ENCODE peak calls at places on chromosomes 16 and 17, in six cellular contexts. Z is A673, Y is astrocyte, A is esophagus squamous epithelium, P is right lobe of liver, B is PC-3. U is an unnamed sample. For H3K36me3 and H3K4me1, the result is how much of the 10 kb centered on the place peaks cover.

GRCh38 chr17:78719630-78720298 is 62.3 kb downstream of the CYTH1 start:
- DNase-seq in Z (no peak), Y (no peak), A (no peak), P (no peak), B (no peak), U (no peak)

GRCh38 chr16:69417537-69418199 is 6.8 kb upstream of the CYB5B start:
- DNase-seq in Z (no peak), Y (no peak), A (no peak), P (no peak), B (peak), U (no peak)

GRCh38 chr17:42247734-42248133 is 28.5 kb downstream of the STAT5B start:
- DNase-seq in Z (no peak), Y (peak), A (no peak), P (no peak), B (no peak), U (peak)

GRCh38 chr17:16939606-16940115 is 32.3 kb downstream of the TNFRSF13B start:
- DNase-seq in Z (no peak), Y (no peak), A (no peak), P (no peak), B (no peak), U (no peak)

GRCh38 chr17:2398655-2399571 is 1.9 kb downstream of the MNT start:
- DNase-seq in Z (peak), Y (peak), A (no peak), P (peak), B (peak), U (peak)

GRCh38 chr16:65657051-65657450 is 535.2 kb upstream of the CDH11 start:
- DNase-seq in Z (peak), Y (no peak), A (no peak), P (no peak), B (no peak), U (peak)

GRCh38 chr16:81797443-81797842 is 18.4 kb downstream of the PLCG2 start:
- DNase-seq in Z (no peak), Y (no peak), A (no peak), P (no peak), B (no peak), U (no peak)

GRCh38 chr17:39808409-39808997 is 55.6 kb downstream of the IKZF3 start:
- DNase-seq in Z (no peak), Y (no peak), A (no peak), P (no peak), B (peak), U (no peak)

GRCh38 chr17:8345951-8346665 is 6.5 kb downstream of the ODF4 start:
- DNase-seq in Z (no peak), Y (no peak), A (no peak), P (no peak), B (no peak), U (no peak)

GRCh38 chr17:72393553-72393952 is 272.7 kb downstream of the SOX9 start:
- DNase-seq in Z (no peak), Y (peak), A (no peak), P (no peak), B (peak), U (no peak)

GRCh38 chr17:17300624-17301568 is 2.3 kb upstream of the NT5M start:
- DNase-seq in Z (peak), Y (peak), A (no peak), P (no peak), B (no peak), U (no peak)

GRCh38 chr16:2250652-2251280 is 621 bp downstream of the ECI1 start:
- DNase-seq in Z (peak), Y (no peak), A (no peak), P (no peak), B (no peak), U (no peak)

GRCh38 chr16:89581045-89581695 is 5.6 kb downstream of the CPNE7 start:
- DNase-seq in Z (no peak), Y (peak), A (no peak), P (no peak), B (peak), U (no peak)

GRCh38 chr16:28210264-28210663 is 1.5 kb downstream of the XPO6 start:
- DNase-seq in Z (no peak), Y (no peak), A (no peak), P (no peak), B (no peak), U (no peak)

GRCh38 chr17:62821213-62822079 is 13.3 kb upstream of the MARCHF10 start:
- DNase-seq in Z (no peak), Y (peak), A (no peak), P (no peak), B (no peak), U (no peak)

GRCh38 chr16:70476272-70477020 is 22.1 kb downstream of the FCSK start:
- DNase-seq in Z (peak), Y (peak), A (no peak), P (no peak), B (peak), U (peak)

GRCh38 chr17:38815576-38816193 is 9.4 kb downstream of the CWC25 start:
- DNase-seq in Z (no peak), Y (peak), A (no peak), P (no peak), B (peak), U (no peak)

GRCh38 chr16:28879841-28880588 is 1.7 kb downstream of the ATP2A1 start:
- DNase-seq in Z (peak), Y (peak), A (peak), P (peak), B (peak), U (peak)

GRCh38 chr16:685967-686366 is 1.8 kb upstream of the JMJD8 start:
- DNase-seq in Z (no peak), Y (no peak), A (no peak), P (peak), B (peak), U (peak)

GRCh38 chr17:81223758-81224122 is 975 bp upstream of the CEP131 start:
- DNase-seq in Z (no peak), Y (no peak), A (no peak), P (no peak), B (peak), U (no peak)

GRCh38 chr17:42886283-42887176 is 14.1 kb upstream of the G6PC1 start:
- DNase-seq in Z (no peak), Y (no peak), A (no peak), P (peak), B (no peak), U (no peak)

GRCh38 chr17:10327640-10328039 is 45.2 kb downstream of the MYH13 start:
- DNase-seq in Z (peak), Y (peak), A (no peak), P (peak), B (peak), U (peak)

GRCh38 chr16:89343501-89344291 is 126.2 kb downstream of the ZNF778 start:
- DNase-seq in Z (no peak), Y (peak), A (no peak), P (no peak), B (peak), U (no peak)

GRCh38 chr16:57194512-57194911 is 8.4 kb downstream of the RSPRY1 start:
- DNase-seq in Z (peak), Y (peak), A (no peak), P (no peak), B (peak), U (no peak)

GRCh38 chr17:40558300-40558584 is 7.0 kb downstream of the CCR7 start:
- DNase-seq in Z (no peak), Y (no peak), A (no peak), P (no peak), B (no peak), U (no peak)

GRCh38 chr16:72876221-72876620 is 171.7 kb downstream of the ZFHX3 start:
- DNase-seq in Z (no peak), Y (peak), A (no peak), P (no peak), B (no peak), U (no peak)

GRCh38 chr17:19670906-19671305 is 22.4 kb downstream of the ALDH3A2 start:
- DNase-seq in Z (no peak), Y (no peak), A (no peak), P (no peak), B (no peak), U (no peak)

GRCh38 chr17:80414508-80414802 is 512 bp upstream of the ENDOV start:
- DNase-seq in Z (no peak), Y (no peak), A (no peak), P (no peak), B (peak), U (no peak)

GRCh38 chr16:8890549-8890921 is 8.4 kb downstream of the LITAFD start:
- DNase-seq in Z (no peak), Y (no peak), A (no peak), P (no peak), B (no peak), U (no peak)

GRCh38 chr16:81449241-81449640 is 4.6 kb downstream of the CMIP start:
- DNase-seq in Z (no peak), Y (no peak), A (no peak), P (no peak), B (no peak), U (no peak)

GRCh38 chr17:18248300-18248731 is 10.2 kb downstream of the FLII start:
- DNase-seq in Z (peak), Y (peak), A (no peak), P (no peak), B (peak), U (peak)

GRCh38 chr17:28528329-28529011 is 22.3 kb downstream of the FOXN1 start:
- DNase-seq in Z (no peak), Y (no peak), A (no peak), P (no peak), B (peak), U (no peak)

GRCh38 chr17:9513266-9513665 is 62.4 kb downstream of the STX8 start:
- DNase-seq in Z (no peak), Y (no peak), A (no peak), P (no peak), B (no peak), U (no peak)

GRCh38 chr17:10151667-10152496 is 46.5 kb downstream of the GAS7 start:
- DNase-seq in Z (no peak), Y (peak), A (no peak), P (peak), B (no peak), U (no peak)

GRCh38 chr17:60941028-60941427 is 263.4 kb downstream of the BCAS3 start:
- DNase-seq in Z (no peak), Y (peak), A (no peak), P (peak), B (no peak), U (no peak)

GRCh38 chr17:79187186-79187585 is 112.6 kb downstream of the ENGASE start:
- DNase-seq in Z (no peak), Y (no peak), A (no peak), P (no peak), B (no peak), U (no peak)

GRCh38 chr16:30077656-30078055 is 1.9 kb downstream of the PPP4C start:
- DNase-seq in Z (no peak), Y (no peak), A (no peak), P (no peak), B (no peak), U (no peak)

GRCh38 chr17:56795510-56795909 is 38.2 kb downstream of the C17orf67 start:
- DNase-seq in Z (no peak), Y (no peak), A (no peak), P (no peak), B (peak), U (no peak)
- TF ChIP-seq CTCF in Z (no peak), Y (no peak), A (no peak), P (no peak), B (no peak), U (no peak)

DNA sequence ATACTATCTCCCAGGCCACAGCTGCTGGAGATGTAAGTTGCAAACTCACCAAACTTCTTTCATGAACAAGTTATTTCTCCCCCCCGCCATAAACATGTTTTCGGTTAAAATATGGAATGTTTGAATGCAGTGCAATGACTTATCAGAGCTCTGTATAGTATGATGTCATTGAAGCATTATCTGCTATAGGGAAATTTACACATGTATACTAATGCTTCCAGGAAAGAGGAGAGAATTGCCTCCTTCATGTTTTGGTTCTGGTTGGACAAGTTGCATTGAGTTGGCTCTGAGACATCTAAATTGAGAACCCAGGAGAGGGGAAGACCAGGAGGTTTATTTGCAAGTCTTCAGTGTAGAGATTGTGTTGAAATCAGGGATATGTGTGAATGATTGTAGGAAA is 20.8 kb downstream of the UQCRC2 start:
- DNase-seq in Z (no peak), Y (no peak), A (no peak), P (no peak), B (no peak), U (no peak)
- H3K36me3 ChIP-seq in Z (half or more), Y (half or more), A (under half), P (half or more), B (half or more), U (half or more)

DNA sequence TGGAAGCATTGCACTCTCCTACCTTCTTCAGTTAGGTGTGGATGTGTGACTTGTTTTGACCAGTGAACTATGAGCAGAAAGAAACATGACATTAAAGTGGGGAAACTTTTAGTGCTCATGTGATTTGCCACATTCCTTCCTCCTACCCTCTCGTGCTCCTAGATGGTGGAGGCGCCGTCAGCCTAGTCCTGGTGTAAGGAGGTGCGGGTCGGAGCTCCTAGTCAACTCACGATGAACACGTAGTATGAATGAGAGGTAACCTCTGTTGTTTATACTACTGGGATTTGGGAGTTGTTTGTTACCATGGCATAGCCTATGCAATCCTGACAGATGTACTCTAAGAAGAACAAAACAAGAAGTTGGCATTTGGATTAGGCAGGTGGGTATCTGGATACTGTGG is 47.4 kb downstream of the KSR1 start:
- DNase-seq in Z (no peak), Y (no peak), A (no peak), P (no peak), B (no peak), U (no peak)
- H3K4me1 ChIP-seq in Z (under half), Y (under half), A (under half), P (under half), B (under half), U (under half)

GRCh38 chr16:11762431-11762830 is 19.8 kb upstream of the TXNDC11 start:
- DNase-seq in Z (no peak), Y (no peak), A (no peak), P (no peak), B (no peak), U (no peak)

GRCh38 chr16:11755022-11755760 is 12.5 kb upstream of the TXNDC11 start:
- DNase-seq in Z (no peak), Y (no peak), A (no peak), P (no peak), B (no peak), U (no peak)

GRCh38 chr16:11759163-11759834 is 16.6 kb upstream of the TXNDC11 start:
- DNase-seq in Z (no peak), Y (no peak), A (no peak), P (no peak), B (no peak), U (no peak)

GRCh38 chr16:11759997-11760396 is 17.3 kb upstream of the TXNDC11 start:
- DNase-seq in Z (no peak), Y (no peak), A (no peak), P (no peak), B (no peak), U (no peak)

DNA sequence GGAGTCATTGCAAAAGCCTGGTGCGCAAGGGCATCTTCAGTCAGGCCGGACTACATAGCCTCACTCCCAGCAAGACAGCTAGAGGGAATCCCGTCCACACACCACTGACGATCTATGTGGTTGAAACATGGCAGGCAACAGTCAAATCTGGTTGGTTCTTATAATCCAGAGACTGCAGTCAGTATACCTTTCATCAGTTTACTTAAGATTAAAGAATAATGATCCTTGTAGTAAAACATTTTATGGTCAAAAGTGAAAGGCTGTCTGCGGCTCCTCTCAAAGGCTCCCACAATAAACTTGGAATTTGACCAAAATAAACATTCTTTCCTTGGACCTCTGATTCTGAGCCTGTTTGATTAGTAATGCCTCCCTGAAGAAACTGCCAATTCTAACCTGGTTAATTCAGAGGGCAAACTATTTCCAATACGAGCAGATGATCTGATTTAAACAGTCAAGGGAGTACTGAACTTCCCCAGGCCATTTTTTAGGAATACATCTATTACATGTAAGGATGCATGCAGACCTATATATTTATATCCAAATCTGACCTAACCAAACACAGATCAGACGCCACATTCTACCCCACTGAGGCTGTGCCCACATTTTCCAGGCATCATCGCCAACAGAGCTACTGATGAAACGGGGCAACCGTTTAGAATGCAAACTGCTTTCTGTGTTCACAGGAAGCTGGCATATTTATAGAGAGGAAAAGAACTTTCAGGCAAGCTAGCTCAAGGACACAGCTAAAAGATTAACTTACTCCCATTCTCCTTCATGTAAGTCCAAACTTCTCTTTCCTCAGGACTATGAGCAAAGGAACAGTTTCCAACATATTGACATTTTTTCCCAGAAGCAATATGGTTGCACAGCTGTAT is 15.3 kb upstream of the TXNDC11 start:
- DNase-seq in Z (no peak), Y (peak), A (no peak), P (no peak), B (peak), U (no peak)
- TF ChIP-seq CTCF in Z (no peak), Y (no peak), A (no peak), P (no peak), B (no peak), U (no peak)

DNA sequence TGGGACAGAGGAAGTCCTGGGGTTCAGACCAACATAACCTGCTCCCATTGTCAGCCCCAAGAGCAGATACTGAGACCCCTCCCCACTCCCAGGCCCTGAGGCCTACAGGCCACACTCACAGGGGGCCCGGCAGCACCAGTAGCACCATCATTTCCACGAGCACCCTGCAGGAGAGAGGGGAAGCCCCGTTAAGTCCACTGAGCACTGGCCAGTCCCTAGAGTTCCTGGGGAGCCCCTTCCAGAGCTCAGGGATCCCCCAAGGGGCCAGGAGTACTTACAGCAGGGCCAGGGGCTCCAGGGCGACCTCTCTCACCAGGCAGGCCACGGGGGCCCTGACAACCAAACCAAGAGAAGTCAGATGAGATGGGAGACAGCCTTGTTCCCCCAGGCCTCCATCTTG is 5.4 kb downstream of the COL1A1 start:
- DNase-seq in Z (no peak), Y (no peak), A (no peak), P (no peak), B (no peak), U (no peak)
- H3K36me3 ChIP-seq in Z (under half), Y (half or more), A (under half), P (under half), B (under half), U (under half)

GRCh38 chr16:25012525-25012991 is 2.6 kb downstream of the ARHGAP17 start:
- DNase-seq in Z (no peak), Y (peak), A (no peak), P (no peak), B (peak), U (no peak)
- H3K4me1 ChIP-seq in Z (half or more), Y (under half), A (under half), P (under half), B (under half), U (under half)

GRCh38 chr16:31077592-31078199 is 3.5 kb downstream of the ZNF646 start:
- DNase-seq in Z (no peak), Y (no peak), A (no peak), P (no peak), B (no peak), U (no peak)
- TF ChIP-seq CTCF in Z (no peak), Y (no peak), A (no peak), P (no peak), B (no peak), U (peak)

GRCh38 chr17:75568412-75569255 is 19.0 kb upstream of the MYO15B start:
- DNase-seq in Z (no peak), Y (no peak), A (no peak), P (no peak), B (no peak), U (no peak)
- H3K36me3 ChIP-seq in Z (under half), Y (under half), A (under half), P (half or more), B (under half), U (under half)

GRCh38 chr16:50038756-50039529 is 13.9 kb downstream of the CNEP1R1 start:
- DNase-seq in Z (peak), Y (no peak), A (no peak), P (peak), B (no peak), U (no peak)

GRCh38 chr16:50037791-50038190 is 12.8 kb downstream of the CNEP1R1 start:
- DNase-seq in Z (peak), Y (no peak), A (no peak), P (no peak), B (no peak), U (no peak)

GRCh38 chr16:50040710-50041109 is 15.7 kb downstream of the CNEP1R1 start:
- DNase-seq in Z (no peak), Y (no peak), A (no peak), P (no peak), B (no peak), U (no peak)

GRCh38 chr16:50043358-50043757 is 18.3 kb downstream of the CNEP1R1 start:
- DNase-seq in Z (no peak), Y (no peak), A (no peak), P (no peak), B (no peak), U (no peak)

GRCh38 chr16:50040028-50040427 is 15.0 kb downstream of the CNEP1R1 start:
- DNase-seq in Z (no peak), Y (no peak), A (no peak), P (no peak), B (no peak), U (no peak)
- H3K4me1 ChIP-seq in Z (under half), Y (under half), A (under half), P (under half), B (under half), U (under half)

U was measured in BE2C.